ENCODE peak calls at places on chromosomes 16 and 17, in seven cellular contexts. One of them, this sample, is unnamed.

GRCh38 chr16:30980959-30981358 is 4.0 kb upstream of the HSD3B7 start:
- DNase-seq in CD8-positive, alpha-beta T cell: no peak
- DNase-seq in Peyer's patch: no peak
- DNase-seq in esophagus squamous epithelium: no peak
- DNase-seq in mesenchymal stem cell: no peak
- DNase-seq in body of pancreas: no peak
- DNase-seq in heart left ventricle: no peak
- DNase-seq in this sample: no peak

GRCh38 chr17:78117027-78117981 is 11.3 kb downstream of the TMC6 start:
- DNase-seq in CD8-positive, alpha-beta T cell: peak; percentile 48
- DNase-seq in Peyer's patch: peak; percentile 65
- DNase-seq in esophagus squamous epithelium: no peak
- DNase-seq in mesenchymal stem cell: no peak
- DNase-seq in body of pancreas: peak; percentile 74
- DNase-seq in heart left ventricle: peak; percentile 37
- DNase-seq in this sample: no peak

GRCh38 chr16:16871196-16871595 is 492.3 kb downstream of the NPIPA7 start:
- DNase-seq in CD8-positive, alpha-beta T cell: no peak
- DNase-seq in Peyer's patch: no peak
- DNase-seq in esophagus squamous epithelium: no peak
- DNase-seq in mesenchymal stem cell: no peak
- DNase-seq in body of pancreas: no peak
- DNase-seq in heart left ventricle: no peak
- DNase-seq in this sample: no peak

GRCh38 chr17:28684963-28685362 is 23.0 kb downstream of the SUPT6H start:
- DNase-seq in CD8-positive, alpha-beta T cell: no peak
- DNase-seq in Peyer's patch: peak; percentile 75
- DNase-seq in esophagus squamous epithelium: no peak
- DNase-seq in mesenchymal stem cell: peak; percentile 84
- DNase-seq in body of pancreas: peak; percentile 47
- DNase-seq in heart left ventricle: no peak
- DNase-seq in this sample: no peak

GRCh38 chr17:70636517-70637133 is 467.3 kb downstream of the KCNJ2 start:
- DNase-seq in CD8-positive, alpha-beta T cell: no peak
- DNase-seq in Peyer's patch: no peak
- DNase-seq in esophagus squamous epithelium: no peak
- DNase-seq in mesenchymal stem cell: peak; percentile 58
- DNase-seq in body of pancreas: peak; percentile 23
- DNase-seq in heart left ventricle: no peak
- DNase-seq in this sample: no peak

GRCh38 chr16:12703935-12704334 is 99.8 kb downstream of the CPPED1 start:
- DNase-seq in CD8-positive, alpha-beta T cell: no peak
- DNase-seq in Peyer's patch: no peak
- DNase-seq in esophagus squamous epithelium: no peak
- DNase-seq in mesenchymal stem cell: no peak
- DNase-seq in body of pancreas: no peak
- DNase-seq in heart left ventricle: no peak
- DNase-seq in this sample: no peak

GRCh38 chr17:5893741-5894140 is 176.4 kb upstream of the WSCD1 start:
- DNase-seq in CD8-positive, alpha-beta T cell: no peak
- DNase-seq in Peyer's patch: no peak
- DNase-seq in esophagus squamous epithelium: no peak
- DNase-seq in mesenchymal stem cell: no peak
- DNase-seq in body of pancreas: no peak
- DNase-seq in heart left ventricle: no peak
- DNase-seq in this sample: no peak

GRCh38 chr16:54165174-54165911 is 121.2 kb downstream of the IRX3 start:
- DNase-seq in CD8-positive, alpha-beta T cell: no peak
- DNase-seq in Peyer's patch: no peak
- DNase-seq in esophagus squamous epithelium: no peak
- DNase-seq in mesenchymal stem cell: no peak
- DNase-seq in body of pancreas: no peak
- DNase-seq in heart left ventricle: no peak
- DNase-seq in this sample: no peak

GRCh38 chr17:39867084-39867890 is 715 bp upstream of the ZPBP2 start:
- DNase-seq in CD8-positive, alpha-beta T cell: peak; percentile 37
- DNase-seq in Peyer's patch: peak; percentile 57
- DNase-seq in esophagus squamous epithelium: no peak
- DNase-seq in mesenchymal stem cell: no peak
- DNase-seq in body of pancreas: no peak
- DNase-seq in heart left ventricle: no peak
- DNase-seq in this sample: no peak
- H3K27me3 ChIP-seq in CD8-positive, alpha-beta T cell: no peaks in the 10 kb centered on the region
- H3K27me3 ChIP-seq in Peyer's patch: no peaks in the 10 kb centered on the region
- H3K27me3 ChIP-seq in esophagus squamous epithelium: peaks cover 18% of the 10 kb centered on the region
- H3K27me3 ChIP-seq in mesenchymal stem cell: peaks cover 26% of the 10 kb centered on the region
- H3K27me3 ChIP-seq in body of pancreas: peaks cover 14% of the 10 kb centered on the region
- H3K27me3 ChIP-seq in heart left ventricle: peaks cover 63% of the 10 kb centered on the region
- H3K27me3 ChIP-seq in this sample: peaks cover 6% of the 10 kb centered on the region

DNA sequence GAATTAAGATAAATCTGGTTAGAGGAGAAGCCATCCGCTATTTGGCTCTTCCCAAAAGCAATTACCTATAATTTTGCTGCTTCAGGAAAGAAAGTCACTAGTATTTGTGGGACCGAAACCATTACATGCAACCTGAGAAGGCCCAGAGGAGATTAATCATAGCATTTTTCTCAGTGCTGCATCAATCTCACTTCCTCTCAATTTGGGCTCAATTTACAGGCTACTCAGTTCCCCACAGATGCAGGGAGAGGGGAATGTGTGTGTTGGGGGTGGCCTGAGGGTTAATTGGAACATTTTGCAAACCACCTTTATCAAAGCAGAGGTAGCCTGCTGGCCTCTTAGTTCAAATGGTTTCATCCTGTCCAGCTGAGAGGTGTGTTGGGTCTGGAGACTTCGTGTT is 394.7 kb upstream of the ASIC2 start:
- DNase-seq in CD8-positive, alpha-beta T cell: no peak
- DNase-seq in Peyer's patch: no peak
- DNase-seq in esophagus squamous epithelium: no peak
- DNase-seq in mesenchymal stem cell: no peak
- DNase-seq in body of pancreas: no peak
- DNase-seq in heart left ventricle: no peak
- DNase-seq in this sample: no peak
- H3K27ac ChIP-seq in CD8-positive, alpha-beta T cell: no peak overlapping the region
- H3K27ac ChIP-seq in Peyer's patch: no peak overlapping the region
- H3K27ac ChIP-seq in esophagus squamous epithelium: no peak overlapping the region
- H3K27ac ChIP-seq in mesenchymal stem cell: no peak overlapping the region
- H3K27ac ChIP-seq in body of pancreas: no peak overlapping the region
- H3K27ac ChIP-seq in heart left ventricle: no peak overlapping the region
- H3K27ac ChIP-seq in this sample: no peak overlapping the region

GRCh38 chr17:48643697-48644012 is 17.5 kb upstream of the HOXB9 start:
- DNase-seq in CD8-positive, alpha-beta T cell: no peak
- DNase-seq in Peyer's patch: peak; percentile 6
- DNase-seq in esophagus squamous epithelium: no peak
- DNase-seq in mesenchymal stem cell: no peak
- DNase-seq in body of pancreas: no peak
- DNase-seq in heart left ventricle: no peak
- DNase-seq in this sample: no peak
- H3K4me3 ChIP-seq in CD8-positive, alpha-beta T cell: no peak overlapping the region
- H3K4me3 ChIP-seq in Peyer's patch: no peak overlapping the region
- H3K4me3 ChIP-seq in esophagus squamous epithelium: no peak overlapping the region
- H3K4me3 ChIP-seq in mesenchymal stem cell: no peak overlapping the region
- H3K4me3 ChIP-seq in body of pancreas: no peak overlapping the region
- H3K4me3 ChIP-seq in heart left ventricle: no peak overlapping the region
- H3K4me3 ChIP-seq in this sample: no peak overlapping the region

GRCh38 chr16:20507280-20507679 is 56.0 kb downstream of the ACSM2A start:
- DNase-seq in CD8-positive, alpha-beta T cell: no peak
- DNase-seq in Peyer's patch: no peak
- DNase-seq in esophagus squamous epithelium: no peak
- DNase-seq in mesenchymal stem cell: no peak
- DNase-seq in body of pancreas: no peak
- DNase-seq in heart left ventricle: no peak
- DNase-seq in this sample: no peak
- H3K27me3 ChIP-seq in CD8-positive, alpha-beta T cell: no peaks in the 10 kb centered on the region
- H3K27me3 ChIP-seq in Peyer's patch: no peaks in the 10 kb centered on the region
- H3K27me3 ChIP-seq in esophagus squamous epithelium: no peaks in the 10 kb centered on the region
- H3K27me3 ChIP-seq in mesenchymal stem cell: no peaks in the 10 kb centered on the region
- H3K27me3 ChIP-seq in body of pancreas: no peaks in the 10 kb centered on the region
- H3K27me3 ChIP-seq in heart left ventricle: no peaks in the 10 kb centered on the region
- H3K27me3 ChIP-seq in this sample: no peaks in the 10 kb centered on the region

GRCh38 chr17:42681976-42682375 is 333 bp upstream of the CCR10 start:
- DNase-seq in CD8-positive, alpha-beta T cell: no peak
- DNase-seq in Peyer's patch: no peak
- DNase-seq in esophagus squamous epithelium: no peak
- DNase-seq in mesenchymal stem cell: no peak
- DNase-seq in body of pancreas: no peak
- DNase-seq in heart left ventricle: no peak
- DNase-seq in this sample: no peak
- H3K27ac ChIP-seq in CD8-positive, alpha-beta T cell: no peak overlapping the region
- H3K27ac ChIP-seq in Peyer's patch: peak overlapping the region; percentile 53
- H3K27ac ChIP-seq in esophagus squamous epithelium: peak overlapping the region; percentile 50
- H3K27ac ChIP-seq in mesenchymal stem cell: peak overlapping the region; percentile 57
- H3K27ac ChIP-seq in body of pancreas: no peak overlapping the region
- H3K27ac ChIP-seq in heart left ventricle: peak overlapping the region; percentile 38
- H3K27ac ChIP-seq in this sample: peak overlapping the region; percentile 41

GRCh38 chr17:72590882-72591499 is 470.2 kb downstream of the SOX9 start:
- DNase-seq in CD8-positive, alpha-beta T cell: no peak
- DNase-seq in Peyer's patch: no peak
- DNase-seq in esophagus squamous epithelium: no peak
- DNase-seq in mesenchymal stem cell: no peak
- DNase-seq in body of pancreas: no peak
- DNase-seq in heart left ventricle: no peak
- DNase-seq in this sample: no peak

GRCh38 chr17:72588961-72589360 is 468.1 kb downstream of the SOX9 start:
- DNase-seq in CD8-positive, alpha-beta T cell: no peak
- DNase-seq in Peyer's patch: peak; percentile 89
- DNase-seq in esophagus squamous epithelium: no peak
- DNase-seq in mesenchymal stem cell: peak; percentile 58
- DNase-seq in body of pancreas: peak; percentile 76
- DNase-seq in heart left ventricle: no peak
- DNase-seq in this sample: no peak

GRCh38 chr17:72591500-72592241 is 470.9 kb downstream of the SOX9 start:
- DNase-seq in CD8-positive, alpha-beta T cell: no peak
- DNase-seq in Peyer's patch: no peak
- DNase-seq in esophagus squamous epithelium: no peak
- DNase-seq in mesenchymal stem cell: peak; percentile 35
- DNase-seq in body of pancreas: peak; percentile 31
- DNase-seq in heart left ventricle: no peak
- DNase-seq in this sample: no peak

GRCh38 chr17:72588561-72588960 is 467.7 kb downstream of the SOX9 start:
- DNase-seq in CD8-positive, alpha-beta T cell: no peak
- DNase-seq in Peyer's patch: no peak
- DNase-seq in esophagus squamous epithelium: no peak
- DNase-seq in mesenchymal stem cell: no peak
- DNase-seq in body of pancreas: no peak
- DNase-seq in heart left ventricle: no peak
- DNase-seq in this sample: no peak

DNA sequence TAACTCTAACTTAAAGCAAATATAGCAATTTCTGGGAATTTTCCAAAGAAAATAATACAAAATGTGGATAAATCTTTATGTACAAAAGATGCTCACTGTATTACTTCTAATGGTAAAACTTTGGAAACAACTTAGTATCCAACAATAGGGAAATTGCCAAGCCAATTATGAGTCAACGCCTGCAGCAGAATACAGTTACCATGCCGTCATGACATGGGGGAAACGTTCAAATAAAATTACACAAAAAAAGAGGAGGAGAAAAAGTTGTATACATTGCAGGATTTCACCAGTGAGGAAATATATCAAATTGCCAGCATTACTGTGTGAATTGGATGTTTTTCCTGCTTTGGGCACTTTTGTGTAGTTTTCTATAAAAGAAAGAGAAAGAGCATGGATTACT is 469.6 kb downstream of the SOX9 start:
- DNase-seq in CD8-positive, alpha-beta T cell: no peak
- DNase-seq in Peyer's patch: no peak
- DNase-seq in esophagus squamous epithelium: no peak
- DNase-seq in mesenchymal stem cell: peak; percentile 33
- DNase-seq in body of pancreas: no peak
- DNase-seq in heart left ventricle: no peak
- DNase-seq in this sample: no peak
- H3K4me3 ChIP-seq in CD8-positive, alpha-beta T cell: no peak overlapping the region
- H3K4me3 ChIP-seq in Peyer's patch: no peak overlapping the region
- H3K4me3 ChIP-seq in esophagus squamous epithelium: peak overlapping the region; percentile 62
- H3K4me3 ChIP-seq in mesenchymal stem cell: peak overlapping the region; percentile 95
- H3K4me3 ChIP-seq in body of pancreas: no peak overlapping the region
- H3K4me3 ChIP-seq in heart left ventricle: no peak overlapping the region
- H3K4me3 ChIP-seq in this sample: no peak overlapping the region

GRCh38 chr16:4988647-4989046 is 30.5 kb downstream of the SEC14L5 start:
- DNase-seq in CD8-positive, alpha-beta T cell: no peak
- DNase-seq in Peyer's patch: no peak
- DNase-seq in esophagus squamous epithelium: no peak
- DNase-seq in mesenchymal stem cell: no peak
- DNase-seq in body of pancreas: no peak
- DNase-seq in heart left ventricle: no peak
- DNase-seq in this sample: no peak

GRCh38 chr16:4989391-4990006 is 31.4 kb downstream of the SEC14L5 start:
- DNase-seq in CD8-positive, alpha-beta T cell: no peak
- DNase-seq in Peyer's patch: no peak
- DNase-seq in esophagus squamous epithelium: no peak
- DNase-seq in mesenchymal stem cell: no peak
- DNase-seq in body of pancreas: no peak
- DNase-seq in heart left ventricle: no peak
- DNase-seq in this sample: no peak

GRCh38 chr16:4990415-4990814 is 32.3 kb downstream of the SEC14L5 start:
- DNase-seq in CD8-positive, alpha-beta T cell: no peak
- DNase-seq in Peyer's patch: no peak
- DNase-seq in esophagus squamous epithelium: no peak
- DNase-seq in mesenchymal stem cell: no peak
- DNase-seq in body of pancreas: no peak
- DNase-seq in heart left ventricle: no peak
- DNase-seq in this sample: no peak

GRCh38 chr16:4987250-4987579 is 29.1 kb downstream of the SEC14L5 start:
- DNase-seq in CD8-positive, alpha-beta T cell: no peak
- DNase-seq in Peyer's patch: no peak
- DNase-seq in esophagus squamous epithelium: no peak
- DNase-seq in mesenchymal stem cell: no peak
- DNase-seq in body of pancreas: no peak
- DNase-seq in heart left ventricle: no peak
- DNase-seq in this sample: no peak

GRCh38 chr16:4987580-4988374 is 29.6 kb downstream of the SEC14L5 start:
- DNase-seq in CD8-positive, alpha-beta T cell: no peak
- DNase-seq in Peyer's patch: no peak
- DNase-seq in esophagus squamous epithelium: no peak
- DNase-seq in mesenchymal stem cell: no peak
- DNase-seq in body of pancreas: no peak
- DNase-seq in heart left ventricle: no peak
- DNase-seq in this sample: no peak
- H3K27me3 ChIP-seq in CD8-positive, alpha-beta T cell: peaks cover 10% of the 10 kb centered on the region
- H3K27me3 ChIP-seq in Peyer's patch: peaks cover 6% of the 10 kb centered on the region
- H3K27me3 ChIP-seq in esophagus squamous epithelium: peaks cover 10% of the 10 kb centered on the region
- H3K27me3 ChIP-seq in mesenchymal stem cell: peaks cover 27% of the 10 kb centered on the region
- H3K27me3 ChIP-seq in body of pancreas: peaks cover 3% of the 10 kb centered on the region
- H3K27me3 ChIP-seq in heart left ventricle: peaks cover 12% of the 10 kb centered on the region
- H3K27me3 ChIP-seq in this sample: no peaks in the 10 kb centered on the region

GRCh38 chr17:76359375-76359774 is 5.7 kb upstream of the PRPSAP1 start:
- DNase-seq in CD8-positive, alpha-beta T cell: no peak
- DNase-seq in Peyer's patch: no peak
- DNase-seq in esophagus squamous epithelium: no peak
- DNase-seq in mesenchymal stem cell: no peak
- DNase-seq in body of pancreas: no peak
- DNase-seq in heart left ventricle: no peak
- DNase-seq in this sample: no peak
- H3K27ac ChIP-seq in CD8-positive, alpha-beta T cell: no peak overlapping the region
- H3K27ac ChIP-seq in Peyer's patch: no peak overlapping the region
- H3K27ac ChIP-seq in esophagus squamous epithelium: no peak overlapping the region
- H3K27ac ChIP-seq in mesenchymal stem cell: no peak overlapping the region
- H3K27ac ChIP-seq in body of pancreas: no peak overlapping the region
- H3K27ac ChIP-seq in heart left ventricle: no peak overlapping the region
- H3K27ac ChIP-seq in this sample: no peak overlapping the region